ENCODE peak calls at places on chromosomes 1 and 21, in five cellular contexts. C, O, F, G and Q are unnamed samples.

GRCh38 chr1:226482196-226482595 is 66.4 kb upstream of the STUM start:
- DNase-seq in O (no peak), F (no peak), C (no peak), G (no peak), Q (no peak)

GRCh38 chr1:106768077-106768476 is 288.4 kb upstream of the PRMT6 start:
- DNase-seq in F (peak), O (peak), G (no peak), C (no peak), Q (no peak)

GRCh38 chr1:73839922-73840321 is 358.1 kb downstream of the LRRIQ3 start:
- DNase-seq in C (no peak), O (peak), F (peak), G (no peak), Q (no peak)

GRCh38 chr1:36622741-36623648 is 140.3 kb upstream of the CSF3R start:
- DNase-seq in G (no peak), F (no peak), C (no peak), O (no peak), Q (peak)

GRCh38 chr1:239368436-239369109 is 17.8 kb upstream of the CHRM3 start:
- DNase-seq in C (no peak), O (peak), G (no peak), F (no peak), Q (no peak)

GRCh38 chr21:41616063-41616591 is 108.2 kb upstream of the TMPRSS2 start:
- DNase-seq in O (no peak), G (no peak), F (peak), C (no peak), Q (no peak)

GRCh38 chr1:23217421-23218115 is at the start of gene HTR1D:
- DNase-seq in F (no peak), O (no peak), C (peak), G (peak), Q (peak)

GRCh38 chr1:3369437-3370076 is 84.9 kb upstream of the ARHGEF16 start:
- DNase-seq in G (no peak), F (peak), O (peak), C (no peak), Q (no peak)

GRCh38 chr1:44483089-44483488 is 78.0 kb downstream of the RNF220 start:
- DNase-seq in F (no peak), G (no peak), O (peak), C (no peak), Q (no peak)

GRCh38 chr21:29637126-29637525 is 302.7 kb downstream of the GRIK1 start:
- DNase-seq in F (no peak), C (no peak), G (no peak), O (no peak), Q (no peak)

GRCh38 chr1:206734499-206735142 is 36.0 kb upstream of the IL19 start:
- DNase-seq in F (peak), O (peak), G (peak), C (peak), Q (peak)

GRCh38 chr21:43345746-43346409 is 81.1 kb downstream of the SIK1 start:
- DNase-seq in O (peak), F (peak), G (no peak), C (no peak), Q (no peak)

GRCh38 chr1:234841710-234842231 is 231.8 kb upstream of the IRF2BP2 start:
- DNase-seq in F (peak), C (no peak), G (no peak), O (no peak), Q (no peak)

GRCh38 chr1:42822833-42823392 is 5.7 kb upstream of the SVBP start:
- DNase-seq in F (peak), G (no peak), C (no peak), O (no peak), Q (no peak)

GRCh38 chr1:172041689-172042088 is 200.4 kb downstream of the DNM3 start:
- DNase-seq in O (peak), G (no peak), C (no peak), F (peak), Q (no peak)

GRCh38 chr1:12314328-12314903 is 84.6 kb downstream of the VPS13D start:
- DNase-seq in F (peak), C (no peak), O (no peak), G (no peak), Q (no peak)

GRCh38 chr1:22055463-22055862 is 3.0 kb downstream of the CDC42 start:
- DNase-seq in C (no peak), O (no peak), G (no peak), F (no peak), Q (no peak)

GRCh38 chr21:32336711-32337110 is 38.1 kb downstream of the MRAP start:
- DNase-seq in G (no peak), C (no peak), F (peak), O (peak), Q (no peak)

GRCh38 chr21:44618504-44618903 is 6.6 kb downstream of the KRTAP10-8 start:
- DNase-seq in G (no peak), C (peak), O (no peak), F (peak), Q (no peak)

GRCh38 chr1:47763456-47764171 is 233.6 kb downstream of the TRABD2B start:
- DNase-seq in O (peak), G (no peak), C (no peak), F (no peak), Q (no peak)

GRCh38 chr1:186420923-186421322 is 40.0 kb downstream of the PDC start:
- DNase-seq in C (no peak), O (no peak), F (no peak), G (no peak), Q (no peak)

GRCh38 chr1:8989061-8989460 is 37.2 kb downstream of the SLC2A7 start:
- DNase-seq in F (no peak), G (no peak), C (no peak), O (no peak), Q (no peak)

GRCh38 chr1:62687903-62688686 is at the start of gene DOCK7:
- DNase-seq in C (peak), G (peak), O (peak), F (peak), Q (peak)

GRCh38 chr1:170271430-170271829 is 125.7 kb downstream of the NTMT2 start:
- DNase-seq in G (no peak), O (no peak), F (no peak), C (no peak), Q (no peak)

GRCh38 chr1:180548686-180549326 is 10.0 kb upstream of the OVAAL start:
- DNase-seq in G (no peak), O (no peak), F (no peak), C (no peak), Q (no peak)

GRCh38 chr1:232620356-232620841 is 9.5 kb downstream of the SIPA1L2 start:
- DNase-seq in O (peak), C (no peak), G (no peak), F (peak), Q (no peak)

GRCh38 chr21:18545908-18546307 is 142.3 kb upstream of the TMPRSS15 start:
- DNase-seq in C (no peak), O (no peak), F (no peak), G (no peak), Q (no peak)

GRCh38 chr1:25036117-25036546 is 106.1 kb upstream of the RUNX3 start:
- DNase-seq in C (no peak), O (no peak), F (no peak), G (no peak), Q (no peak)

GRCh38 chr1:5647226-5647625 is 345.0 kb downstream of the NPHP4 start:
- DNase-seq in G (no peak), C (peak), O (no peak), F (no peak), Q (no peak)

GRCh38 chr1:62230724-62231123 is 36.1 kb downstream of the L1TD1 start:
- DNase-seq in C (no peak), O (peak), G (no peak), F (peak), Q (no peak)

GRCh38 chr1:8472668-8473067 is 154.8 kb downstream of the SLC45A1 start:
- DNase-seq in C (no peak), F (no peak), G (no peak), O (no peak), Q (no peak)

GRCh38 chr1:31694910-31695300 is 8.9 kb downstream of the COL16A1 start:
- DNase-seq in G (no peak), C (no peak), F (no peak), O (no peak), Q (no peak)

GRCh38 chr1:6794164-6794563 is 8.9 kb downstream of the CAMTA1 start:
- DNase-seq in G (no peak), O (peak), C (no peak), F (peak), Q (no peak)

GRCh38 chr1:214261206-214262123 is 19.5 kb upstream of the SMYD2 start:
- DNase-seq in O (peak), F (peak), G (peak), C (peak), Q (peak)

GRCh38 chr1:41806472-41807155 is 112.1 kb downstream of the HIVEP3 start:
- DNase-seq in F (no peak), O (no peak), C (no peak), G (no peak), Q (no peak)

GRCh38 chr21:17231124-17231523 is 281.7 kb upstream of the CXADR start:
- DNase-seq in C (no peak), O (no peak), F (no peak), G (no peak), Q (no peak)
- TF ChIP-seq CTCF in C (no peak), O (no peak), F (no peak), G (no peak), Q (no peak)

GRCh38 chr1:26610781-26611180 is 81.2 kb downstream of the RPS6KA1 start:
- DNase-seq in C (no peak), G (no peak), O (no peak), F (no peak), Q (no peak)

GRCh38 chr1:26607191-26607590 is 77.6 kb downstream of the RPS6KA1 start:
- DNase-seq in G (no peak), F (peak), O (peak), C (no peak), Q (no peak)

GRCh38 chr1:26603856-26604255 is 74.3 kb downstream of the RPS6KA1 start:
- DNase-seq in O (no peak), F (no peak), C (no peak), G (no peak), Q (no peak)

GRCh38 chr1:26614655-26615411 is 81.0 kb upstream of the ARID1A start:
- DNase-seq in G (no peak), O (no peak), F (no peak), C (no peak), Q (no peak)

GRCh38 chr1:26608895-26609294 is 79.3 kb downstream of the RPS6KA1 start:
- DNase-seq in O (no peak), G (no peak), F (peak), C (no peak), Q (no peak)
- TF ChIP-seq CTCF in O (no peak), G (no peak), F (no peak), C (no peak), Q (no peak)

GRCh38 chr1:32894019-32894600 is 7.1 kb downstream of the TMEM54 start:
- DNase-seq in O (no peak), F (no peak), C (peak), G (no peak), Q (no peak)

GRCh38 chr1:32893198-32894018 is 7.1 kb downstream of the HPCA start:
- DNase-seq in F (peak), O (peak), G (no peak), C (peak), Q (no peak)

GRCh38 chr1:32891630-32892029 is 5.3 kb downstream of the HPCA start:
- DNase-seq in O (no peak), F (no peak), G (no peak), C (no peak), Q (no peak)

GRCh38 chr1:32891241-32891570 is 4.9 kb downstream of the HPCA start:
- DNase-seq in O (no peak), F (no peak), C (no peak), G (no peak), Q (no peak)

DNA sequence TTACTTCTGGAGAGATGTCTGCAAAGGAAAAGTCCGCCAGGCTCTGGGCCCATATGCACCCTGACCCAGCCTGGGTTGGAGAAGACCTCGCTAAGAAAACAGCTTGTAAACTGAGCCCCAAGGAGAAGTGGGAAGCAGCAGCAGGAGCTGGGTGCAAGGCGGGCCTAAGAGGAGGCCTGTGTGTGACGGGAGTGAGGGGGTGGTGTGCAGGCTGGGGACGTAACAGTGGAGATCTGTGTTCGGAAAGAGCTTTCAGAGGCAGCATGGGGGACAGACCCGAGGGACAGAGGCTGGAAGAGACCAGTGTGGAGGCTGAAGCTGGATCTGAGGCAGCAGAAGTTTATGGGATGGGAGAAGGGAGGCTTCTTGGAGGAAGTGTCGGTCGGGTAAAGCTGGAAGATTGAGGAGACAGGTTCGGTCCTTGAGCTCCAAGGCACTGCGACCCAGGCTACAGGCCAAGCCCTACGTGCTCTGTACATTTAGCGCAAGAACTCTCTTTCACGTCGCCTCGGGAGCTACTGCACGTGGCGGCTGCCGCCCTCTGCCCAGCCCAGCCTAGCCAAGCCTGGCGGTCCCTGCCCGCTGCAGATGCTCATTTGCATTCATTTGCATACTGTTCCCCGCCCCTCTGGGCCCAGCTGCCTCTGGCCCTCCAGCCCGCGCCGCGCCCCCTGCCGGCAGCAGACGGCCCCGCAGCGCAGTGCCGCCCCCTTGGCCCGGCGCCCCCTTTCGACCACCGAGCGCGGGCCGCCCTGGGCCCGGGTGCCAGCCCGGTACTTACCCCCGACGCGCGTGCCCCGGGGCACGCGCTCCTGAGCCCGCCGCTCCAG is 6.3 kb downstream of the HPCA start:
- DNase-seq in F (peak), O (peak), G (peak), C (peak), Q (peak)
- TF ChIP-seq CTCF in F (peak), O (no peak), G (no peak), C (no peak), Q (peak)

DNA sequence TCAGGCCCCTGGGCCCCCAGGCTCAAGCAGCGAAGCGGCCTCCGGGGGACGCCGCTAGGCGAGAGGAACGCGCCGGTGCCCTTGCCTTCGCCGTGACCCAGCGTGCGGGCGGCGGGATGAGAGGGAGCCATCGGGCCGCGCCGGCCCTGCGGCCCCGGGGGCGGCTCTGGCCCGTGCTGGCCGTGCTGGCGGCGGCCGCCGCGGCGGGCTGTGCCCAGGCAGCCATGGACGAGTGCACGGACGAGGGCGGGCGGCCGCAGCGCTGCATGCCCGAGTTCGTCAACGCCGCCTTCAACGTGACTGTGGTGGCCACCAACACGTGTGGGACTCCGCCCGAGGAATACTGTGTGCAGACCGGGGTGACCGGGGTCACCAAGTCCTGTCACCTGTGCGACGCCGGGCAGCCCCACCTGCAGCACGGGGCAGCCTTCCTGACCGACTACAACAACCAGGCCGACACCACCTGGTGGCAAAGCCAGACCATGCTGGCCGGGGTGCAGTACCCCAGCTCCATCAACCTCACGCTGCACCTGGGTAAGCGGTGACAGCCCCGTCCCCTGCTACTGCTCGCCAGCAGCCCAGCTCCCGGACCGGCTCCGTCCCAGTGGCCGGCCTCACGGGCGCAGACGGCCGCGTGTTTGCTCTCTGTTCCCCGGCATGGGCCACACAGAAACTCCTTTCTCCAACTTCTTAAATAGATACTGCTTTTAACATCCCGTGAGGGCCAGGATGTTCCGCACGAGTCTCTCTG is 556 bp downstream of the LAMC1 start:
- DNase-seq in O (peak), F (peak), C (peak), G (peak), Q (peak)
- TF ChIP-seq CTCF in O (peak), F (peak), C (peak), G (no peak), Q (peak)

GRCh38 chr1:87451229-87451900 is 122.7 kb downstream of the LMO4 start:
- DNase-seq in G (no peak), C (no peak), F (peak), O (no peak), Q (no peak)
- TF ChIP-seq CTCF in G (no peak), C (no peak), F (no peak), O (no peak), Q (no peak)

GRCh38 chr1:33372677-33373076 is 51.8 kb upstream of the A3GALT2 start:
- DNase-seq in C (no peak), G (no peak), O (no peak), F (no peak), Q (no peak)
- TF ChIP-seq CTCF in C (no peak), G (no peak), O (no peak), F (no peak), Q (no peak)

DNA sequence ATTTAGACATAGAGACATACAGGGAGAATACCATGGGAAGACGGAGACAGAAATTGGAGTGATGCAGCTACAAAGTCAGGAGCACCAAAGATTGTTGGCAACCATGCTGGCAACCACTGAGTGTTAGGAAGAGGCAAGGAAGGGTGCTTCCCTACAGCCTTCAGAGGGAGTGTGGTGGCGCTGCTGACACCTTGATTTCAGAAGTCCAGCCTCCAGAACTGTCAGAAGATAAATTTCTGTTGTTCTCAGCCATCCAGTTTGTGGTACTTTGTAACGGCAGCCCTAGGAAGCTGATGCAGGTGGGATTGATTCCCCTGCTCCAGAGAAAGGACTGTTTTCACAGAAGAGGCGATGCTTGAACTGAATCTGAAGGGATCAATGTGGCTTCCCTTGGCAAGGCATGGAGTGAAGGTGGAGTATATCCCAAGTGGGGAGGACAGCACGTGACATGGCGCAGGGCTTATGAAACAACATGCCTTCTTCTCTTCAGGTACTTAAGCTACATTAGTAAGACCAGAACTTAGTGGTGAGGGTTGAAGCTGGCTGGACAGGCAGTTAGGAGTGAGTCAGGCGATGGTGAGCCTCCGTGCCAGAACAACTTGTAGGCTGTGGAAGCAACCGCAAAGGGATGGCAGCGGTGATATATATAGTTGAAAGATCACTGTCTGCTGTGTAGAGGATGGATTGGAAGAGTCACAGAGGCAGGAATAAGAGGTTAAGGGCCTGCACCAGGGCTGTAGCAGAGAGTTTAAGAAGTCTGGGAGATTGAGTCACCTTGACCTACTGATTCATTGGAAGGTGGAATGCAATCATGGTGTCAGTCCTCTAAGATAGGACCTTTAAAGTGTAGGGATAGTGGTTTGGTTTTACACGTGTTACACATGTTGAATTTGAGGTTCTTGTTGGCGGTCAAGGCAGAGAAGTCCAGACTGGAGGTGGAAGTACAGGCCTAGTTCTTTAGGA is 2.1 kb downstream of the LEPR start:
- DNase-seq in C (no peak), G (no peak), O (peak), F (peak), Q (no peak)
- TF ChIP-seq CTCF in C (no peak), G (no peak), O (no peak), F (no peak), Q (no peak)

DNA sequence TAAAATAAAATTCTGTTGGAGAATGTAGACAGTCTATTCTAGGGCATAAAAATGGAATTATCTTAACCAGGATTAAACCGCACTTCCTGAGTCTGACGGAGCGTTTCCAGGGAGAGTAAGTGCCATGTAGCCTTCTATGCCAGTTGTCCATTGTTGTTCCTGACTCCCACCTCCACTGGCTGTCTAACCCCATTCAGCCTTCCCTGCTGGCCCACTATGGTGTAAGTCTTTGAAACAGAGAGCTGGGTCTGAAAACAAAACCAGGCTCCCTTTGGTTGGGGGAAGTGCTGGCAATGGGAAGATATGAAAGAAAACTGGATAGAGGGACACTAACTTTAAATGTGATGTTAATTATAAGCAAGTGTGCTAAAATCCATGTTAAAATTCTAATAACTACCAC is 71.2 kb upstream of the CNN3 start:
- DNase-seq in G (no peak), C (no peak), O (no peak), F (no peak), Q (no peak)
- TF ChIP-seq CTCF in G (no peak), C (no peak), O (no peak), F (no peak), Q (no peak)